ENCODE peak calls at places on chromosomes 13 and 19, in four cellular contexts. One of them, this sample, is unnamed.

GRCh38 chr19:40216013-40216776 is 2.0 kb downstream of the TTC9B start:
- DNase-seq in CD4-positive, alpha-beta T cell: no peak
- DNase-seq in neuronal stem cell: no peak
- DNase-seq in kidney: no peak
- DNase-seq in this sample: no peak

GRCh38 chr19:50638576-50638975 is 1.1 kb downstream of the SYT3 start:
- DNase-seq in kidney: no peak
- DNase-seq in neuronal stem cell: no peak
- DNase-seq in CD4-positive, alpha-beta T cell: no peak
- DNase-seq in this sample: no peak

GRCh38 chr19:56245062-56245740 is 27.3 kb upstream of the EDDM13 start:
- DNase-seq in kidney: no peak
- DNase-seq in neuronal stem cell: no peak
- DNase-seq in CD4-positive, alpha-beta T cell: no peak
- DNase-seq in this sample: no peak

GRCh38 chr19:9323557-9323918 is 441 bp upstream of the ZNF559 start:
- DNase-seq in CD4-positive, alpha-beta T cell: no peak
- DNase-seq in neuronal stem cell: no peak
- DNase-seq in kidney: peak
- DNase-seq in this sample: peak

GRCh38 chr13:31731923-31732322 is 7.4 kb upstream of the RXFP2 start:
- DNase-seq in CD4-positive, alpha-beta T cell: no peak
- DNase-seq in kidney: no peak
- DNase-seq in neuronal stem cell: no peak
- DNase-seq in this sample: no peak

GRCh38 chr13:98315466-98315865 is 138.4 kb upstream of the RNF113B start:
- DNase-seq in CD4-positive, alpha-beta T cell: no peak
- DNase-seq in neuronal stem cell: no peak
- DNase-seq in kidney: no peak
- DNase-seq in this sample: no peak

GRCh38 chr13:109088101-109088500 is 458.7 kb downstream of the MYO16 start:
- DNase-seq in neuronal stem cell: no peak
- DNase-seq in kidney: no peak
- DNase-seq in CD4-positive, alpha-beta T cell: no peak
- DNase-seq in this sample: no peak

GRCh38 chr13:42048323-42048624 is 174 bp upstream of the DGKH start:
- DNase-seq in CD4-positive, alpha-beta T cell: no peak
- DNase-seq in kidney: no peak
- DNase-seq in neuronal stem cell: no peak
- DNase-seq in this sample: no peak

GRCh38 chr13:102825921-102826706 is 19.7 kb upstream of the ERCC5 start:
- DNase-seq in CD4-positive, alpha-beta T cell: no peak
- DNase-seq in neuronal stem cell: no peak
- DNase-seq in kidney: no peak
- DNase-seq in this sample: no peak

GRCh38 chr13:104805346-104805745 is 1730.1 kb downstream of the EFNB2 start:
- DNase-seq in CD4-positive, alpha-beta T cell: no peak
- DNase-seq in kidney: no peak
- DNase-seq in neuronal stem cell: no peak
- DNase-seq in this sample: no peak

GRCh38 chr19:9597027-9597426 is 12.7 kb upstream of the ZNF121 start:
- DNase-seq in kidney: no peak
- DNase-seq in CD4-positive, alpha-beta T cell: no peak
- DNase-seq in neuronal stem cell: no peak
- DNase-seq in this sample: no peak

GRCh38 chr19:11425719-11426457 is 6.8 kb upstream of the RGL3 start:
- DNase-seq in CD4-positive, alpha-beta T cell: no peak
- DNase-seq in neuronal stem cell: no peak
- DNase-seq in kidney: no peak
- DNase-seq in this sample: peak

GRCh38 chr13:40895715-40896184 is 106.3 kb downstream of the SLC25A15 start:
- DNase-seq in CD4-positive, alpha-beta T cell: no peak
- DNase-seq in kidney: no peak
- DNase-seq in neuronal stem cell: no peak
- DNase-seq in this sample: no peak

GRCh38 chr13:48192536-48192935 is 40.5 kb upstream of the ITM2B start:
- DNase-seq in kidney: no peak
- DNase-seq in CD4-positive, alpha-beta T cell: no peak
- DNase-seq in neuronal stem cell: no peak
- DNase-seq in this sample: no peak

GRCh38 chr19:49213791-49214190 is 56.2 kb downstream of the TRPM4 start:
- DNase-seq in CD4-positive, alpha-beta T cell: no peak
- DNase-seq in neuronal stem cell: no peak
- DNase-seq in kidney: no peak
- DNase-seq in this sample: peak
- H3K27ac ChIP-seq in CD4-positive, alpha-beta T cell: no peak
- H3K27ac ChIP-seq in neuronal stem cell: no peak
- H3K27ac ChIP-seq in kidney: no peak
- H3K27ac ChIP-seq in this sample: no peak

GRCh38 chr19:308471-309205 is 17.4 kb upstream of the PLPP2 start:
- DNase-seq in CD4-positive, alpha-beta T cell: no peak
- DNase-seq in kidney: peak
- DNase-seq in neuronal stem cell: no peak
- DNase-seq in this sample: no peak
- H3K27ac ChIP-seq in CD4-positive, alpha-beta T cell: no peak
- H3K27ac ChIP-seq in kidney: no peak
- H3K27ac ChIP-seq in neuronal stem cell: no peak
- H3K27ac ChIP-seq in this sample: no peak

GRCh38 chr19:42176649-42176989 is 40.9 kb downstream of the DEDD2 start:
- DNase-seq in kidney: no peak
- DNase-seq in CD4-positive, alpha-beta T cell: no peak
- DNase-seq in neuronal stem cell: peak
- DNase-seq in this sample: no peak
- H3K27ac ChIP-seq in kidney: no peak
- H3K27ac ChIP-seq in CD4-positive, alpha-beta T cell: no peak
- H3K27ac ChIP-seq in neuronal stem cell: no peak
- H3K27ac ChIP-seq in this sample: no peak

GRCh38 chr13:79749556-79749955 is 268.6 kb downstream of the NDFIP2 start:
- DNase-seq in kidney: no peak
- DNase-seq in neuronal stem cell: no peak
- DNase-seq in CD4-positive, alpha-beta T cell: no peak
- DNase-seq in this sample: no peak
- H3K27ac ChIP-seq in kidney: peak
- H3K27ac ChIP-seq in neuronal stem cell: no peak
- H3K27ac ChIP-seq in CD4-positive, alpha-beta T cell: no peak
- H3K27ac ChIP-seq in this sample: no peak

GRCh38 chr13:43978688-43979087 is 99.0 kb downstream of the LACC1 start:
- DNase-seq in kidney: no peak
- DNase-seq in neuronal stem cell: no peak
- DNase-seq in CD4-positive, alpha-beta T cell: no peak
- DNase-seq in this sample: no peak
- H3K27ac ChIP-seq in kidney: no peak
- H3K27ac ChIP-seq in neuronal stem cell: no peak
- H3K27ac ChIP-seq in CD4-positive, alpha-beta T cell: no peak
- H3K27ac ChIP-seq in this sample: no peak

GRCh38 chr19:15212682-15213081 is 11.9 kb upstream of the NOTCH3 start:
- DNase-seq in neuronal stem cell: no peak
- DNase-seq in kidney: no peak
- DNase-seq in CD4-positive, alpha-beta T cell: no peak
- DNase-seq in this sample: no peak

GRCh38 chr19:15213715-15214381 is 13.1 kb upstream of the NOTCH3 start:
- DNase-seq in neuronal stem cell: no peak
- DNase-seq in kidney: peak
- DNase-seq in CD4-positive, alpha-beta T cell: no peak
- DNase-seq in this sample: no peak

GRCh38 chr19:15210323-15210774 is 9.6 kb upstream of the NOTCH3 start:
- DNase-seq in neuronal stem cell: no peak
- DNase-seq in kidney: no peak
- DNase-seq in CD4-positive, alpha-beta T cell: no peak
- DNase-seq in this sample: no peak
- H3K27ac ChIP-seq in neuronal stem cell: no peak
- H3K27ac ChIP-seq in kidney: no peak
- H3K27ac ChIP-seq in CD4-positive, alpha-beta T cell: no peak
- H3K27ac ChIP-seq in this sample: no peak

GRCh38 chr19:43765109-43765876 is 10.5 kb upstream of the SMG9 start:
- DNase-seq in CD4-positive, alpha-beta T cell: peak
- DNase-seq in neuronal stem cell: no peak
- DNase-seq in kidney: peak
- DNase-seq in this sample: peak
- H3K27ac ChIP-seq in CD4-positive, alpha-beta T cell: peak
- H3K27ac ChIP-seq in neuronal stem cell: no peak
- H3K27ac ChIP-seq in kidney: no peak
- H3K27ac ChIP-seq in this sample: no peak

GRCh38 chr13:67084066-67084465 is 146.1 kb downstream of the PCDH9 start:
- DNase-seq in neuronal stem cell: no peak
- DNase-seq in CD4-positive, alpha-beta T cell: no peak
- DNase-seq in kidney: no peak
- DNase-seq in this sample: no peak
- H3K27ac ChIP-seq in neuronal stem cell: no peak
- H3K27ac ChIP-seq in CD4-positive, alpha-beta T cell: no peak
- H3K27ac ChIP-seq in kidney: no peak
- H3K27ac ChIP-seq in this sample: no peak

GRCh38 chr13:23995283-23996073 is 98.2 kb upstream of the C1QTNF9B start:
- DNase-seq in CD4-positive, alpha-beta T cell: no peak
- DNase-seq in neuronal stem cell: no peak
- DNase-seq in kidney: no peak
- DNase-seq in this sample: no peak
- H3K27ac ChIP-seq in CD4-positive, alpha-beta T cell: no peak
- H3K27ac ChIP-seq in neuronal stem cell: no peak
- H3K27ac ChIP-seq in kidney: no peak
- H3K27ac ChIP-seq in this sample: no peak

This sample was measured in H9.